ENCODE peak calls at places on chromosomes 7 and 10, in seven cellular contexts. One of them, this sample, is unnamed. For H4K20me1, the result is how much of the 10 kb centered on the place peaks cover.

GRCh38 chr7:32062150-32062549 is 8.1 kb downstream of the PDE1C start:
- DNase-seq in neural progenitor cell: peak
- DNase-seq in endothelial cell of umbilical vein: peak
- DNase-seq in OCI-LY7: peak
- DNase-seq in MM.1S: no peak
- DNase-seq in HepG2: peak
- DNase-seq in HCT116: peak
- DNase-seq in this sample: peak

GRCh38 chr7:127962589-127963361 is 68.5 kb downstream of the LRRC4 start:
- DNase-seq in neural progenitor cell: no peak
- DNase-seq in endothelial cell of umbilical vein: no peak
- DNase-seq in OCI-LY7: no peak
- DNase-seq in MM.1S: no peak
- DNase-seq in HepG2: peak
- DNase-seq in HCT116: no peak
- DNase-seq in this sample: no peak

GRCh38 chr10:97584060-97584797 is at the start of gene HOGA1:
- DNase-seq in neural progenitor cell: peak
- DNase-seq in endothelial cell of umbilical vein: peak
- DNase-seq in OCI-LY7: no peak
- DNase-seq in MM.1S: no peak
- DNase-seq in HepG2: peak
- DNase-seq in HCT116: peak
- DNase-seq in this sample: peak

GRCh38 chr7:48962821-48963505 is 38.6 kb downstream of the CDC14C start:
- DNase-seq in neural progenitor cell: no peak
- DNase-seq in endothelial cell of umbilical vein: no peak
- DNase-seq in OCI-LY7: no peak
- DNase-seq in MM.1S: no peak
- DNase-seq in HepG2: no peak
- DNase-seq in HCT116: no peak
- DNase-seq in this sample: no peak

GRCh38 chr10:47112612-47113011 is 187.4 kb upstream of the GDF10 start:
- DNase-seq in neural progenitor cell: no peak
- DNase-seq in endothelial cell of umbilical vein: no peak
- DNase-seq in OCI-LY7: no peak
- DNase-seq in MM.1S: no peak
- DNase-seq in HepG2: no peak
- DNase-seq in HCT116: no peak
- DNase-seq in this sample: no peak

GRCh38 chr10:90148121-90148855 is 446.9 kb downstream of the KIF20B start:
- DNase-seq in neural progenitor cell: peak
- DNase-seq in endothelial cell of umbilical vein: peak
- DNase-seq in OCI-LY7: peak
- DNase-seq in MM.1S: peak
- DNase-seq in HepG2: peak
- DNase-seq in HCT116: peak
- DNase-seq in this sample: peak

GRCh38 chr7:157278791-157279678 is 57.8 kb upstream of the DNAJB6 start:
- DNase-seq in neural progenitor cell: no peak
- DNase-seq in endothelial cell of umbilical vein: no peak
- DNase-seq in OCI-LY7: no peak
- DNase-seq in MM.1S: no peak
- DNase-seq in HepG2: no peak
- DNase-seq in HCT116: no peak
- DNase-seq in this sample: peak

GRCh38 chr10:88385601-88386203 is 197.4 kb downstream of the RNLS start:
- DNase-seq in neural progenitor cell: no peak
- DNase-seq in endothelial cell of umbilical vein: no peak
- DNase-seq in OCI-LY7: peak
- DNase-seq in MM.1S: peak
- DNase-seq in HepG2: peak
- DNase-seq in HCT116: peak
- DNase-seq in this sample: no peak

GRCh38 chr10:19730071-19730470 is 86.2 kb upstream of the PLXDC2 start:
- DNase-seq in neural progenitor cell: no peak
- DNase-seq in endothelial cell of umbilical vein: no peak
- DNase-seq in OCI-LY7: no peak
- DNase-seq in MM.1S: no peak
- DNase-seq in HepG2: no peak
- DNase-seq in HCT116: no peak
- DNase-seq in this sample: peak

GRCh38 chr7:47180268-47180826 is 401.6 kb downstream of the TNS3 start:
- DNase-seq in neural progenitor cell: peak
- DNase-seq in endothelial cell of umbilical vein: peak
- DNase-seq in OCI-LY7: peak
- DNase-seq in MM.1S: peak
- DNase-seq in HepG2: peak
- DNase-seq in HCT116: peak
- DNase-seq in this sample: peak

GRCh38 chr7:2808891-2809660 is 35.0 kb downstream of the GNA12 start:
- DNase-seq in neural progenitor cell: no peak
- DNase-seq in endothelial cell of umbilical vein: no peak
- DNase-seq in OCI-LY7: no peak
- DNase-seq in MM.1S: no peak
- DNase-seq in HepG2: no peak
- DNase-seq in HCT116: no peak
- DNase-seq in this sample: peak

GRCh38 chr10:123134915-123135414 is 805 bp upstream of the HMX3 start:
- DNase-seq in neural progenitor cell: peak
- DNase-seq in endothelial cell of umbilical vein: no peak
- DNase-seq in OCI-LY7: no peak
- DNase-seq in MM.1S: no peak
- DNase-seq in HepG2: no peak
- DNase-seq in HCT116: no peak
- DNase-seq in this sample: no peak

GRCh38 chr10:77821036-77821435 is 105.5 kb downstream of the DLG5 start:
- DNase-seq in neural progenitor cell: no peak
- DNase-seq in endothelial cell of umbilical vein: no peak
- DNase-seq in OCI-LY7: no peak
- DNase-seq in MM.1S: no peak
- DNase-seq in HepG2: no peak
- DNase-seq in HCT116: no peak
- DNase-seq in this sample: no peak

GRCh38 chr10:111077715-111078504 is 1.1 kb downstream of the ADRA2A start:
- DNase-seq in neural progenitor cell: peak
- DNase-seq in endothelial cell of umbilical vein: peak
- DNase-seq in OCI-LY7: no peak
- DNase-seq in MM.1S: no peak
- DNase-seq in HepG2: no peak
- DNase-seq in HCT116: no peak
- DNase-seq in this sample: no peak

GRCh38 chr7:158054611-158055010 is 533.0 kb downstream of the PTPRN2 start:
- DNase-seq in neural progenitor cell: no peak
- DNase-seq in endothelial cell of umbilical vein: no peak
- DNase-seq in OCI-LY7: no peak
- DNase-seq in MM.1S: no peak
- DNase-seq in HepG2: no peak
- DNase-seq in HCT116: no peak
- DNase-seq in this sample: no peak

GRCh38 chr7:128427289-128427891 is 17.6 kb upstream of the IMPDH1 start:
- DNase-seq in neural progenitor cell: peak
- DNase-seq in endothelial cell of umbilical vein: peak
- DNase-seq in OCI-LY7: peak
- DNase-seq in MM.1S: peak
- DNase-seq in HepG2: peak
- DNase-seq in HCT116: peak
- DNase-seq in this sample: peak

GRCh38 chr10:129719415-129719739 is 244.7 kb downstream of the EBF3 start:
- DNase-seq in neural progenitor cell: no peak
- DNase-seq in endothelial cell of umbilical vein: no peak
- DNase-seq in OCI-LY7: no peak
- DNase-seq in MM.1S: no peak
- DNase-seq in HepG2: no peak
- DNase-seq in HCT116: no peak
- DNase-seq in this sample: no peak

GRCh38 chr10:93745411-93746065 is 12.2 kb upstream of the LGI1 start:
- DNase-seq in neural progenitor cell: peak
- DNase-seq in endothelial cell of umbilical vein: no peak
- DNase-seq in OCI-LY7: peak
- DNase-seq in MM.1S: no peak
- DNase-seq in HepG2: peak
- DNase-seq in HCT116: no peak
- DNase-seq in this sample: peak

GRCh38 chr7:77415474-77415821 is 701 bp downstream of the GSAP start:
- DNase-seq in neural progenitor cell: peak
- DNase-seq in endothelial cell of umbilical vein: no peak
- DNase-seq in OCI-LY7: no peak
- DNase-seq in MM.1S: no peak
- DNase-seq in HepG2: no peak
- DNase-seq in HCT116: no peak
- DNase-seq in this sample: no peak

GRCh38 chr10:132995909-132996602 is 53.7 kb upstream of the CFAP46 start:
- DNase-seq in neural progenitor cell: no peak
- DNase-seq in endothelial cell of umbilical vein: no peak
- DNase-seq in OCI-LY7: no peak
- DNase-seq in MM.1S: no peak
- DNase-seq in HepG2: no peak
- DNase-seq in HCT116: no peak
- DNase-seq in this sample: no peak

DNA sequence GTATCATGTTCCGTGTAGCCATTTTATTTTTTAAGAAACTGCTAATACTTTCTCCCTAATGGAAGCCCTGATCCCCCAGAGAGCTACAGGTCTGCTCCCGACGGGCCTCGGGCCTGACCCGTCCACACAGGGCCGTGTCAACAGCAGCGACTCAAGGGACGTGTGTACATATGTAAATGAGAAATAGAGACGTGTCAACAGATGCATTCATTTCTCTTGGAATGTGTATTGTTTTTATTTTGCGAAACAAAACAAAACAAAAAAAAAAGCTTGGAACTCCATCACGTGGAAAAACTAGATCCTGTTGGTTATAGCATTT is 31.7 kb upstream of the PPIF start:
- DNase-seq in neural progenitor cell: no peak
- DNase-seq in endothelial cell of umbilical vein: no peak
- DNase-seq in OCI-LY7: no peak
- DNase-seq in MM.1S: no peak
- DNase-seq in HepG2: no peak
- DNase-seq in HCT116: no peak
- DNase-seq in this sample: no peak
- H4K20me1 ChIP-seq in neural progenitor cell: under half
- H4K20me1 ChIP-seq in endothelial cell of umbilical vein: under half
- H4K20me1 ChIP-seq in OCI-LY7: under half
- H4K20me1 ChIP-seq in MM.1S: under half
- H4K20me1 ChIP-seq in HepG2: under half
- H4K20me1 ChIP-seq in HCT116: under half
- H4K20me1 ChIP-seq in this sample: under half

GRCh38 chr7:69791739-69792138 is 193.5 kb downstream of the AUTS2 start:
- DNase-seq in neural progenitor cell: no peak
- DNase-seq in endothelial cell of umbilical vein: no peak
- DNase-seq in OCI-LY7: no peak
- DNase-seq in MM.1S: no peak
- DNase-seq in HepG2: no peak
- DNase-seq in HCT116: no peak
- DNase-seq in this sample: no peak

GRCh38 chr7:69787736-69788431 is 189.6 kb downstream of the AUTS2 start:
- DNase-seq in neural progenitor cell: peak
- DNase-seq in endothelial cell of umbilical vein: no peak
- DNase-seq in OCI-LY7: no peak
- DNase-seq in MM.1S: no peak
- DNase-seq in HepG2: no peak
- DNase-seq in HCT116: no peak
- DNase-seq in this sample: no peak

GRCh38 chr7:69795932-69796331 is 197.7 kb downstream of the AUTS2 start:
- DNase-seq in neural progenitor cell: no peak
- DNase-seq in endothelial cell of umbilical vein: no peak
- DNase-seq in OCI-LY7: peak
- DNase-seq in MM.1S: no peak
- DNase-seq in HepG2: no peak
- DNase-seq in HCT116: no peak
- DNase-seq in this sample: no peak

GRCh38 chr7:69786707-69787395 is 188.6 kb downstream of the AUTS2 start:
- DNase-seq in neural progenitor cell: no peak
- DNase-seq in endothelial cell of umbilical vein: no peak
- DNase-seq in OCI-LY7: no peak
- DNase-seq in MM.1S: no peak
- DNase-seq in HepG2: no peak
- DNase-seq in HCT116: no peak
- DNase-seq in this sample: no peak

DNA sequence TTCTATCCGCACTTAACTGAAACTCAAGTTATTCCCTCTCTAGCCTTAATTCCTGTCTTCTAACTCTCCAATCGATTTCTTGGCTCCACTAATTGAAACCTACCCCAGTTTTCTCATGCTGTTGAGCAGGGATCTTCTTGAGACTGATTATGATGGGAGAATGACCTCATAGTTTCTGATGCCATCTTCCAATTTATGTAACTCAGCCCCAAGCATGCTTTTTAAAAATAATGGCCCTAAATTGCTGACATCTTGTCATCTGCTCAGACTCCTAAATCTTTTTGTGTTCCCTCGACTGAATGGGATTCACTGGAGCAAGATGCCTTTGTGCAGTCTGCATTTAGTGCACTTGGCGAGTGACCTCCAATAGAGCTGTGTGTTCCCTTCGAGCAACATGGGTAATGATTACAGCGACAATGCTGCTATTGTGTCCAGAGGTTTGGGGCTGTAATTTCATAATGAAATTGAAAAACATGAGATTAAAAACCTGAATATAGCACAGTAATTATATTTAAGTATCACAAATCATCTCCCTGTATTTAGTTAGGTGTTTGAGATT is 192.7 kb downstream of the AUTS2 start:
- DNase-seq in neural progenitor cell: no peak
- DNase-seq in endothelial cell of umbilical vein: no peak
- DNase-seq in OCI-LY7: no peak
- DNase-seq in MM.1S: no peak
- DNase-seq in HepG2: no peak
- DNase-seq in HCT116: no peak
- DNase-seq in this sample: no peak
- H4K20me1 ChIP-seq in neural progenitor cell: half or more
- H4K20me1 ChIP-seq in endothelial cell of umbilical vein: under half
- H4K20me1 ChIP-seq in OCI-LY7: under half
- H4K20me1 ChIP-seq in MM.1S: under half
- H4K20me1 ChIP-seq in HepG2: under half
- H4K20me1 ChIP-seq in HCT116: under half
- H4K20me1 ChIP-seq in this sample: under half

GRCh38 chr7:89975577-89975976 is 178.7 kb upstream of the STEAP1 start:
- DNase-seq in neural progenitor cell: no peak
- DNase-seq in endothelial cell of umbilical vein: no peak
- DNase-seq in OCI-LY7: no peak
- DNase-seq in MM.1S: no peak
- DNase-seq in HepG2: no peak
- DNase-seq in HCT116: no peak
- DNase-seq in this sample: no peak
- H4K20me1 ChIP-seq in neural progenitor cell: under half
- H4K20me1 ChIP-seq in endothelial cell of umbilical vein: under half
- H4K20me1 ChIP-seq in OCI-LY7: under half
- H4K20me1 ChIP-seq in MM.1S: under half
- H4K20me1 ChIP-seq in HepG2: under half
- H4K20me1 ChIP-seq in HCT116: under half
- H4K20me1 ChIP-seq in this sample: under half

DNA sequence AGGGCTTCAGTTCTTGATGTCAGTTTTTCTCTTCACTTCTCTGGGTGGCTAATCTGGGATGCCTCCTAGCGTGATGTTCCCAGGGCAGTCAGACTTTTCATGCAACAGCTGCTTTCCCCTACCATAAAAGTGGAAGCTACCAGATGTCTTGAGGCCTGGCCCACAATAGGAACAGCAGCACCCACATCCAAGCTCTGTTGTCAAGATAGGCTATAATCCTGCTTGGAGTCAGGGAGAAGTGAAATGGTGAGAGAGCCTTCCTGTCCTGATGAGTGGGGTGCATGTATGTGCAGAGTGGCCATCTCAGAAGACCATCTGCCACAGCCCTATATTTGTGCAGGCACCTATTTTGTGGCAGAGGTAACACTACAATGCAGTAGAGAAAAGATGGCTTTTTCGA is 108.0 kb downstream of the HTR5A start:
- DNase-seq in neural progenitor cell: no peak
- DNase-seq in endothelial cell of umbilical vein: no peak
- DNase-seq in OCI-LY7: no peak
- DNase-seq in MM.1S: no peak
- DNase-seq in HepG2: no peak
- DNase-seq in HCT116: no peak
- DNase-seq in this sample: no peak
- H4K20me1 ChIP-seq in neural progenitor cell: under half
- H4K20me1 ChIP-seq in endothelial cell of umbilical vein: under half
- H4K20me1 ChIP-seq in OCI-LY7: under half
- H4K20me1 ChIP-seq in MM.1S: under half
- H4K20me1 ChIP-seq in HepG2: under half
- H4K20me1 ChIP-seq in HCT116: under half
- H4K20me1 ChIP-seq in this sample: under half

This sample was measured in PC-3.